ENCODE peak calls at places on chromosome 4, in nine cellular contexts. S is lung, Q is endodermal cell, N is SK-N-SH, F is GM23338, K is mesendoderm, Z is fibroblast of lung, D is ovary, C is spleen. I is an unnamed sample. For H3K4me1, the result is how much of the 10 kb centered on the place peaks cover.

GRCh38 chr4:168637872-168638756 is 141.3 kb downstream of the PALLD start:
- DNase-seq in C (no peak), Q (no peak), F (no peak), D (no peak), N (no peak), K (no peak), S (no peak), Z (peak), I (no peak)

GRCh38 chr4:3660086-3660927 is 105.9 kb upstream of the ADRA2C start:
- DNase-seq in C (no peak), N (no peak), Z (no peak), K (no peak), F (no peak), D (no peak), S (no peak), Q (no peak), I (no peak)

GRCh38 chr4:176242764-176243347 is 26.2 kb downstream of the ASB5 start:
- DNase-seq in Z (no peak), S (no peak), C (no peak), K (no peak), D (no peak), F (no peak), N (no peak), Q (no peak), I (no peak)

GRCh38 chr4:96154676-96155075 is 314.8 kb downstream of the PDHA2 start:
- DNase-seq in F (no peak), K (no peak), Z (peak), N (no peak), D (no peak), S (no peak), C (no peak), Q (no peak), I (no peak)

GRCh38 chr4:110361921-110362320 is 114.0 kb upstream of the ENPEP start:
- DNase-seq in C (no peak), S (no peak), K (peak), N (no peak), F (no peak), D (no peak), Q (no peak), Z (peak), I (no peak)

GRCh38 chr4:129064717-129065116 is 28.6 kb downstream of the SCLT1 start:
- DNase-seq in K (no peak), D (no peak), N (no peak), Z (peak), F (no peak), C (no peak), Q (no peak), S (no peak), I (no peak)

GRCh38 chr4:112589207-112589606 is 47.5 kb downstream of the ZGRF1 start:
- DNase-seq in C (no peak), Z (peak), F (no peak), N (no peak), Q (no peak), K (peak), S (no peak), D (no peak), I (no peak)

GRCh38 chr4:47686294-47686872 is 151.5 kb downstream of the CORIN start:
- DNase-seq in F (peak), Z (peak), K (peak), C (peak), N (peak), Q (peak), D (no peak), S (peak), I (peak)

GRCh38 chr4:141541851-141542250 is 94.5 kb upstream of the IL15 start:
- DNase-seq in F (no peak), Q (no peak), N (no peak), D (no peak), S (no peak), Z (peak), K (no peak), C (no peak), I (no peak)

GRCh38 chr4:66035701-66036100 is 365.4 kb upstream of the EPHA5 start:
- DNase-seq in K (no peak), N (no peak), C (no peak), Q (no peak), S (no peak), F (no peak), Z (no peak), D (no peak), I (no peak)

GRCh38 chr4:123411976-123412589 is 15.5 kb downstream of the SPRY1 start:
- DNase-seq in K (no peak), F (no peak), C (no peak), Q (no peak), N (no peak), D (no peak), Z (peak), S (no peak), I (no peak)

GRCh38 chr4:123411514-123411913 is 14.9 kb downstream of the SPRY1 start:
- DNase-seq in F (no peak), Q (no peak), S (no peak), Z (no peak), D (no peak), C (no peak), K (no peak), N (no peak), I (no peak)

GRCh38 chr4:123408471-123409084 is 12.0 kb downstream of the SPRY1 start:
- DNase-seq in D (no peak), N (no peak), K (no peak), Q (no peak), C (no peak), Z (no peak), S (no peak), F (peak), I (no peak)

GRCh38 chr4:123406862-123407261 is 10.3 kb downstream of the SPRY1 start:
- DNase-seq in N (no peak), D (no peak), C (no peak), Q (no peak), K (no peak), S (no peak), Z (no peak), F (no peak), I (no peak)

DNA sequence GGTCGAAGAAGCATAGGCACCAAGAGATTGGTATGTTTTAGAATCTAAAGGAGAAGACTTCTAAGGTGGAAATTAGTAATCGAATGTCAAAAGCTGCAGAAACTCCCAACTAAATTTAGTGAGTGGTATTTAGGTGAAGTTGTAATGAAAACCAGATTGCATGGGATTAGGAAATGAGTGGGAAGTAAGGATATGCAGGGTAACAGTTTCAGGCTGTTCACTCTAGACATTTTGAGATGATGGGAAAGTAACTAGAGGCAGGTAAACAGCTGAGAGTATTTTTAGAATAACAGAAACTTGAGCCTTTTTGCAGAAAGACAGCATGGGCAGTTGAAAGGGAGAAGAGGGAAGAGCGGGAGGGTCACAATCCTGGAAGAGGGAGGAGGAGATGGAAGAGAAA is 12.7 kb downstream of the SPRY1 start:
- DNase-seq in S (no peak), Z (no peak), D (no peak), F (no peak), C (no peak), Q (no peak), N (no peak), K (no peak), I (no peak)
- H3K27ac ChIP-seq in S (no peak), Z (no peak), D (no peak), F (no peak), C (no peak), Q (no peak), N (no peak), K (no peak), I (no peak)

DNA sequence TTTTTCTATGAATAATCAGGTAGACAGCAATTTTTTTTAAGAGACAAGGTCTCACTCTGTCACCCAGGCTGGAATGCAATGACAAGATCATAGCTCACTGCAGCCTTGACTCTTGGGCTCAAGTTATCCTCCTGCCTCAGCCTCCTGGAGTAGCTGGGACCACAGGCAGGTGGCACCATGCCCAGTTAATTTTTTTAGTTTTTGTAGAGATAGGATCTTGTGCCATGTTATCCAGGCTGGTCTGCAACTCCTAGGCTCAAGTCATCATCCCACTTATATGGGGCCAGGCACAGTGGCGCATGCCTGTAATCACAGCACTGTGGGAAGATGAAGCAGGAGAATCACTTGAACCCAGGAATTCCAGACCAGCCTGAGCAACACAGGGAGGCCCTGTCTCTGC is 26.8 kb downstream of the AFAP1 start:
- DNase-seq in F (no peak), D (no peak), Q (no peak), K (no peak), N (no peak), Z (no peak), C (no peak), S (no peak), I (no peak)
- H3K4me1 ChIP-seq in F (half or more), D (under half), Q (under half), K (under half), N (half or more), Z (under half), C (under half), S (under half), I (under half)

GRCh38 chr4:22233257-22233656 is 282.6 kb downstream of the ADGRA3 start:
- DNase-seq in D (no peak), K (no peak), Q (no peak), S (no peak), Z (no peak), C (no peak), F (no peak), N (no peak), I (no peak)
- H3K4me3 ChIP-seq in D (no peak), K (no peak), Q (no peak), S (no peak), Z (no peak), C (no peak), F (no peak), N (no peak), I (no peak)

GRCh38 chr4:184368731-184369130 is 105.6 kb downstream of the IRF2 start:
- DNase-seq in Q (no peak), C (no peak), S (no peak), D (no peak), F (no peak), N (no peak), Z (no peak), K (no peak), I (no peak)

GRCh38 chr4:184371390-184371787 is 103.0 kb downstream of the IRF2 start:
- DNase-seq in K (no peak), S (no peak), C (no peak), N (peak), F (no peak), Q (peak), Z (no peak), D (peak), I (no peak)

GRCh38 chr4:184368290-184368689 is 106.1 kb downstream of the IRF2 start:
- DNase-seq in S (no peak), D (no peak), N (no peak), Q (peak), Z (no peak), F (no peak), K (no peak), C (no peak), I (no peak)

GRCh38 chr4:184369871-184370270 is 104.5 kb downstream of the IRF2 start:
- DNase-seq in F (no peak), D (no peak), Q (no peak), K (no peak), Z (peak), N (no peak), C (no peak), S (no peak), I (no peak)

DNA sequence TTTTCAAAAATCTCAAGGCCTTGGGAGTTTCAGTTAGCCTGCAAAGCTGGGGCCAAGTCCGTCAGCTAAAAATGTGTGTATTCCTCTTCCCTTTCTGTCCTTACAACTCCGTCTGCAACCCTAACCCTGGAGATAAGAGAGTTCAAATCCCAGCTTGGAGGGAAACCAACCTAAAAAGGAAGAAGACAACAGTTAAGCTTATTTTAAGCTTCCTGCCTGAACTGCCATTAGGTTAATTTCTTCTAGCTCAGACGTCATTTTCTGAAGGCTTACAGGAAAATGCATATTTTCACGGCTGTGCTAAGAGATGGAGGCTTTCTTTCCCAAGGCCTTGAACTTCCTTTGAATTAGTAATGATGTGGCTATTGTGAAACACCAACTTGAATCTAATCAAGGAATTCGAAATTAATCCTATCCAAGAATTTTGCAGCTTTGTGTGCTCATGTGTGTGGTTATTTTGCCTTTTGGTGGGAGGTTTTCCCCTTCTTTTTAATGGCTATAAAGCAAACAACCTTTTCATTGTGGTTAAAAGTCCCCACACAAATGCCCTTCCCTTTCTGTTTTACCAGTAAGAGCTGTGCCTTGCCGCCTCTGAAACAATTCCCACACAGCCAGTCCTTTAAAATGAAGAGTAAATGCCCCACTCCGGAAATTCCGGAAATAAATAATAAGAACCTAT is 103.5 kb downstream of the IRF2 start:
- DNase-seq in N (no peak), K (no peak), C (no peak), F (no peak), Z (peak), S (no peak), Q (peak), D (peak), I (no peak)
- H3K27ac ChIP-seq in N (no peak), K (no peak), C (peak), F (no peak), Z (no peak), S (peak), Q (no peak), D (peak), I (no peak)

GRCh38 chr4:77010841-77011354 is 61.3 kb downstream of the SEPTIN11 start:
- DNase-seq in K (no peak), Z (peak), Q (no peak), D (no peak), F (no peak), S (no peak), N (no peak), C (no peak), I (no peak)

GRCh38 chr4:77006753-77007355 is 57.3 kb downstream of the SEPTIN11 start:
- DNase-seq in S (no peak), Z (no peak), Q (no peak), F (no peak), D (no peak), K (no peak), C (no peak), N (peak), I (no peak)

GRCh38 chr4:77009511-77010120 is 60.1 kb downstream of the SEPTIN11 start:
- DNase-seq in C (no peak), K (no peak), N (peak), D (no peak), F (no peak), Q (no peak), S (no peak), Z (no peak), I (no peak)

GRCh38 chr4:77003400-77003799 is 53.8 kb downstream of the SEPTIN11 start:
- DNase-seq in Q (no peak), N (no peak), S (no peak), C (no peak), K (no peak), F (no peak), Z (no peak), D (no peak), I (no peak)

GRCh38 chr4:77007358-77008230 is 58.0 kb downstream of the SEPTIN11 start:
- DNase-seq in C (no peak), F (peak), Q (no peak), D (no peak), N (no peak), S (peak), K (no peak), Z (peak), I (no peak)
- H3K4me1 ChIP-seq in C (under half), F (under half), Q (under half), D (under half), N (under half), S (under half), K (under half), Z (under half), I (under half)

GRCh38 chr4:40195182-40196177 is 1.4 kb upstream of the RHOH start:
- DNase-seq in Q (no peak), K (no peak), D (no peak), Z (no peak), N (no peak), C (no peak), F (no peak), S (no peak), I (no peak)
- H3K4me3 ChIP-seq in Q (no peak), K (no peak), D (no peak), Z (no peak), N (no peak), C (no peak), F (no peak), S (no peak), I (no peak)

GRCh38 chr4:108080752-108081151 is 88.0 kb downstream of the LEF1 start:
- DNase-seq in C (no peak), Q (no peak), F (no peak), S (no peak), D (no peak), K (no peak), Z (no peak), N (no peak), I (no peak)
- H3K27ac ChIP-seq in C (no peak), Q (no peak), F (no peak), S (no peak), D (no peak), K (no peak), Z (no peak), N (no peak), I (no peak)

GRCh38 chr4:152785639-152786517 is 6.1 kb downstream of the ARFIP1 start:
- DNase-seq in Q (no peak), D (no peak), Z (no peak), S (no peak), N (no peak), F (no peak), K (no peak), C (no peak), I (no peak)
- H3K4me1 ChIP-seq in Q (under half), D (under half), Z (under half), S (under half), N (under half), F (under half), K (under half), C (under half), I (under half)

DNA sequence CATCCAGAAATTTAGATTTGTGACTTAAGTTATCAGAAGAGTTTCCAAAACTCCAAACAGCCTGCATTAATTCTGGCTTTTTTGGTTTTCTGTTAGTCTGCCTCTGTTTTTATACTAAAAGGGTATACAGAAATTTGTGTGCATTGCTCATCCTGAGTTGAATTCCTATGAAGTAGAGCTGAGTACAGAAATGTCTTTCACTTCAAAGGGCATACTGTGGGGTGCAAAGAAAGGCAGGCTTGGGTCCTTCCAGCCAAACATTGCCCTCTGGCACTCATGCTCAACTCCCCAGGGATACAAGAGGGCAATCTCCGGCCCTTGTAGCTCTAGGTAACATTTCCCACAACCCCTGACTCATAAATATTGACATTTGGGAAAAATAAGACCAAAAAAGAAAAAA is 27.6 kb upstream of the TMEM184C start:
- DNase-seq in F (no peak), C (no peak), K (no peak), N (no peak), D (peak), Q (no peak), S (no peak), Z (no peak), I (no peak)
- H3K4me3 ChIP-seq in F (no peak), C (no peak), K (no peak), N (no peak), D (no peak), Q (no peak), S (no peak), Z (no peak), I (no peak)

I was measured in body of pancreas.